ENCODE peak calls at places on chromosome 5, in ten cellular contexts. F, J, Z, C, T, L, N, G, P and Q are unnamed samples. For H3K27me3, the result is how much of the 10 kb centered on the place peaks cover.

GRCh38 chr5:148913985-148914421 is 87.6 kb downstream of the ADRB2 start:
- DNase-seq in F (no peak), J (no peak), Z (peak), C (no peak), T (no peak), L (no peak), N (no peak), G (no peak), P (no peak), Q (no peak)

GRCh38 chr5:14676320-14676719 is 11.8 kb downstream of the OTULIN start:
- DNase-seq in F (peak), J (no peak), Z (peak), C (peak), T (no peak), L (no peak), N (peak), G (no peak), P (no peak), Q (no peak)

GRCh38 chr5:67879619-67880357 is 335.8 kb upstream of the PIK3R1 start:
- DNase-seq in F (no peak), J (no peak), Z (no peak), C (no peak), T (no peak), L (no peak), N (no peak), G (no peak), P (no peak), Q (no peak)

GRCh38 chr5:65830856-65831255 is 95.5 kb upstream of the ERBIN start:
- DNase-seq in F (no peak), J (no peak), Z (no peak), C (no peak), T (no peak), L (no peak), N (no peak), G (no peak), P (no peak), Q (no peak)

GRCh38 chr5:59622848-59623247 is 270.7 kb downstream of the PDE4D start:
- DNase-seq in F (no peak), J (no peak), Z (no peak), C (no peak), T (no peak), L (no peak), N (no peak), G (no peak), P (no peak), Q (no peak)

GRCh38 chr5:4737868-4738267 is 402.3 kb upstream of the ADAMTS16 start:
- DNase-seq in F (no peak), J (no peak), Z (no peak), C (no peak), T (no peak), L (no peak), N (no peak), G (no peak), P (no peak), Q (no peak)

GRCh38 chr5:173455599-173455957 is 127.4 kb upstream of the STC2 start:
- DNase-seq in F (no peak), J (no peak), Z (no peak), C (no peak), T (no peak), L (no peak), N (no peak), G (no peak), P (no peak), Q (no peak)

GRCh38 chr5:13601152-13601551 is 343.3 kb downstream of the DNAH5 start:
- DNase-seq in F (no peak), J (no peak), Z (peak), C (no peak), T (no peak), L (no peak), N (no peak), G (no peak), P (no peak), Q (no peak)

GRCh38 chr5:104048231-104048630 is 485.6 kb upstream of the NUDT12 start:
- DNase-seq in F (no peak), J (no peak), Z (no peak), C (no peak), T (no peak), L (no peak), N (no peak), G (no peak), P (no peak), Q (no peak)

DNA sequence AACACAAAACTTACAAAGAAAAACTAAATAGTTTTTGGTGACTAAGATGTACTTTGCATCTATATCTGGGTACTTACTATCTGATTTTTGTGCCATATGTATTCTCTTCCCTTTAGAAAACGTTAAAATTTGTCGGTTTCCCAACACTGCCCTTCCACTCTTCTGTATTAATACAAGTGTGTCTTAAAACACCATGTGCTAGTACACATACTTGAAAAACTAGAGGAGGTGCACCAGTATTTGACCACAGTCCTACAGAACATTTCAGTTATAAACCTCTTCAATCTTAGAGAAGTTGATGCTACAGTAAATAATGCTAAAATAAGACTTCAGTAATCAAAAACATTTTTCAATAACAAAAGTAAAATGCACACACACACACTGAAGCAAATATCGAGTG is 251.2 kb downstream of the EFNA5 start:
- DNase-seq in F (no peak), J (no peak), Z (no peak), C (no peak), T (no peak), L (no peak), N (no peak), G (no peak), P (no peak), Q (no peak)
- TF ChIP-seq POLR2A in F (no peak), J (no peak), Z (no peak), C (no peak), T (no peak), L (no peak), N (no peak), G (no peak), P (no peak), Q (no peak)

GRCh38 chr5:116576043-116576713 is 1.6 kb upstream of the SEMA6A start:
- DNase-seq in F (peak), J (peak), Z (peak), C (peak), T (peak), L (peak), N (peak), G (peak), P (peak), Q (peak)
- H3K27me3 ChIP-seq in F (under half), J (under half), Z (under half), C (under half), T (under half), L (under half), N (under half), G (under half), P (under half), Q (under half)

GRCh38 chr5:31124906-31125305 is 68.6 kb upstream of the CDH6 start:
- DNase-seq in F (no peak), J (no peak), Z (no peak), C (no peak), T (no peak), L (no peak), N (no peak), G (no peak), P (no peak), Q (no peak)
- TF ChIP-seq POLR2A in F (no peak), J (no peak), Z (no peak), C (no peak), T (no peak), L (no peak), N (no peak), G (no peak), P (no peak), Q (no peak)

DNA sequence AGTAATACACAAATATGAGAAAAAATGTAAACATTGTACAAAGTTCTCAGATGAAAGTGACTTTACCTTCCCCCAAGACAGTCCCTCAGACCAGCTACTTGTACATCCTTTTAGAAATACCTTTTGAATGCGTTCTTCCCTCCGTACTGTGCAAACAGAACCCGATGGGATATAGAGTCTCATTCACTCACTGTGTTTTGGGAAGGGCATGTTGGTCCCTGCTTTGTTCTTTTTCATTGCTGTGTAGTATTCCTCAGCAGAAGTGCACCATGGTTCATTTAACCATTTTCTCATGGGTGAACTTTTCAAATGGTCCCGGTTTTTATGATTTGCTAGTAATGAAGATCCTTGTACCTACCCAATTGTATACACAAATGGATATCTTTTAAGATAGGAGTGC is 94.4 kb downstream of the ANKRD33B start:
- DNase-seq in F (no peak), J (no peak), Z (no peak), C (no peak), T (no peak), L (no peak), N (no peak), G (no peak), P (no peak), Q (no peak)
- H3K27me3 ChIP-seq in F (under half), J (under half), Z (under half), C (half or more), T (under half), L (under half), N (under half), G (under half), P (under half), Q (under half)

GRCh38 chr5:90557871-90558270 is 726 bp upstream of the ADGRV1 start:
- DNase-seq in F (no peak), J (no peak), Z (no peak), C (no peak), T (no peak), L (no peak), N (no peak), G (no peak), P (no peak), Q (no peak)

GRCh38 chr5:90560771-90561170 is 2.2 kb downstream of the ADGRV1 start:
- DNase-seq in F (no peak), J (no peak), Z (no peak), C (no peak), T (no peak), L (no peak), N (no peak), G (no peak), P (no peak), Q (no peak)

GRCh38 chr5:90555666-90556065 is 2.9 kb upstream of the ADGRV1 start:
- DNase-seq in F (no peak), J (no peak), Z (no peak), C (no peak), T (no peak), L (no peak), N (no peak), G (no peak), P (no peak), Q (no peak)

GRCh38 chr5:90557391-90557790 is 1.2 kb upstream of the ADGRV1 start:
- DNase-seq in F (no peak), J (no peak), Z (no peak), C (no peak), T (no peak), L (no peak), N (no peak), G (no peak), P (no peak), Q (no peak)

DNA sequence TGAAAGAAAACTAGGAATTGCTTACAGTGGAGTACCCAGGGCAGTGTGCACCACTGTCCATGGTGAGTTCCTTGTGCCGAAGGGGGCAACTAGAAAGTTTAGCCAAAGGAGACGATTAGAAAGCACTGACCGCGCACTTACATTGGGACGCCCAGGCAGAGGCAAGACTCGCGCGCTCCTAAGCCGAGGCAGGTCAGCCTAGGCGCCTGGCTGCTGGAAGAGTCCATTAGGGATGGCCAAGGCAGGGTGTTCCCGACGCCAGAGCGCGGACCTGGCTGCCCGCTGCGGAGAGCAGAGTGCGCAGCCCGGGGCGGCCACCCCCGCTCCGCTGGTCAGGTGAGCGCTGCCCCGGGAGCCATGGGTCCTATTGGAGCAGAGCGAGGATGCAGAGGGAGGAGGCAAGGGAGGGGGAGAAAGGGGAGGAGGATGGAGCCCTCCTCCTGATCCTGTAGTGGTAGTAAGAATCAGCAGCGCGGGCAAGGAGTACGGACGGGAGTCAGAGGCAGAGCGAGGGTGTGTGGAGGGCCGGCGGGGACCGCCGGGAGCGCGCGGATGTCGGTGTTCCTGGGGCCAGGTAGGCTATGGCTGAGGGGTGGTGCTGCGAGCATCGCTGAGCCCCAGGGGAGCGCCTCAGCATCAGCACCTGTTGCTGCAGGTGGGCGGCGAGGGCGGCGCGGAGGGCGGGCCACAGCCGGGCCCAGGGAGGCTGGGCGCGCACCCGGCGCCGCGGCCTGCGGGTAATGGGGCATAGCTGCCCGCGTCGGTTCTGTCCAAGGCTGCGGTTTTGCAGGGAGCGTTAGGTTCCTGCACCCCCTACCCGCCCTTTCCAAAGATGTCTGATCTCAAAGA is at the start of gene ADGRV1:
- DNase-seq in F (peak), J (peak), Z (peak), C (peak), T (peak), L (no peak), N (peak), G (peak), P (peak), Q (peak)
- TF ChIP-seq POLR2A in F (no peak), J (peak), Z (no peak), C (peak), T (no peak), L (no peak), N (no peak), G (no peak), P (no peak), Q (no peak)

GRCh38 chr5:179758905-179759304 is 26.3 kb downstream of the MAML1 start:
- DNase-seq in F (no peak), J (no peak), Z (no peak), C (no peak), T (no peak), L (no peak), N (no peak), G (no peak), P (no peak), Q (no peak)
- H3K27me3 ChIP-seq in F (under half), J (under half), Z (under half), C (under half), T (under half), L (under half), N (under half), G (under half), P (under half), Q (under half)

DNA sequence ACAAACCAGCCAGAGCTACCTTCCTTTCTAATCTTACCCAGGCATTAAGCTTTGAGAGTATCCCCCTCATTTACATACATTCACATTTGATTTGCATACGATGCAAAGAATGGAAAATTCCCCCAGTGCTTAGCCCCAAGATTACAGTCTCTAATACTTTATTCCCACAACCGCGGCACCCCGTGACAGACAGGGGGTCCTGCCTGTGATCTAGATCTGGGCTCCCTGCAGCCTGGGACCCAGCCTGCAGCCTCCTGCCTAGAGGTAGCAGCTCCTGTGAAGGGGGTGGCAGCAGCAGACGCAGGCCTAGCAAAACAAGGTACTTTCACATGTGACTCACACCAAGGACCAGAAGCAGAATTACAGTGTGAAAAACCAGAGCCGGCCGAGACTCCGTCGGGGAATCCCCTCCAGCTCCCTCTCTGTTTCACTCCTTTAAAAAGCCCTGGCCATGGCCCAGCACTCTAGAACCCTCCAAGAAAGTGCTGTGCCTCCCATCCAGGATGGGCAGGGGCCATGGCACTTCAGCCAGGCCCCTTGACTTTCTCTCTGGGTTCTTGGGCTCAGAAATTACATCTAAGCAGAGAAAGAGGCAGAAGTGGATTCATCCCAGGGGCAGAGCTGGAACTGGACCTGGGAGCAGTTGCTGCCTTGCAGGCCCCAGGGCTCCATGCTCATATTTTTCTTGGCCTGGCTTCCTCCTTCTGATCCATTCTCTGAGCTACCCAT is 14.0 kb upstream of the TCF7 start:
- DNase-seq in F (no peak), J (peak), Z (peak), C (no peak), T (no peak), L (no peak), N (no peak), G (no peak), P (no peak), Q (no peak)
- TF ChIP-seq POLR2A in F (no peak), J (no peak), Z (no peak), C (no peak), T (no peak), L (no peak), N (no peak), G (no peak), P (no peak), Q (no peak)

DNA sequence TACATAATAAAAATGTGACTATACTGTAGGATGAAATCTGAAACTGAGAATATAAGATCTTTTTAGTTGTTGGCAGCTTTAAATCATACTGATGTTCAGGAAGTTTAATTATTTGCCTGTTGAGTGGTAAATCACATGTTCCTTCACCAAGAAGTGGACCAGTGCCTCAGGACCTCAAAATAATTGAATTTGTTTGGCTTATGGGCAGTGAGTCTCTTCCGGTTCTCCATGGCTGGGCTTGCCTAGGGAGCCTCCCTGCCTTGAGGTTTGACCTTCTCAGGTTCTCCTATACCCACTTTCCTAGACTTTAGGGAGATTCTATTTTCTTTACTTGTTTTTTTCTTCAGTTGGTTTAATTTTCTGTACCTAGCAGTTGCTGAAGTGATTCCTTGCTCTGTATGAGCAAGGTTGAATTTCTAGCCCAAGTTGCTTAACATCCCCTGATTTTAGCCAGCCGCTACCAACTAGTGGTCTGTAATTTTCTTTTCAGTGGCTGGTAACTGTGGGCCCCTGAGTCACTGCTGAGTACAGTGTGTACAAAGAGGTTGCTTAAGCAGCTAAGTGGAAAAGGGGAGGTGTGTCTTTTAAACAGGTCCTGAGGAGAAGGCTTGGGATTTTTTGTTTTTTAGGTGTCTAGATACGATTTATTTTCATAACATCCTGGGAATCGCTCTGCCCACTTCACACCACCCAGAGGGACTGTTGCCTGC is 254.9 kb downstream of the NR3C1 start:
- DNase-seq in F (no peak), J (no peak), Z (peak), C (no peak), T (no peak), L (no peak), N (no peak), G (no peak), P (no peak), Q (peak)
- H3K27me3 ChIP-seq in F (under half), J (under half), Z (under half), C (under half), T (under half), L (under half), N (under half), G (under half), P (under half), Q (under half)